ENCODE peak calls at places on chromosome 13, in eight cellular contexts. H is head of caudate nucleus; D is stimulated activated CD4-positive, alpha-beta T cell treated with anti-CD3 and anti-CD28 coated beads, Interleukin-2, amount 100 ng/mL, for 48 hours; I is cardiac muscle cell; C is dorsolateral prefrontal cortex; E is NCI-H1417; N is NCI-H2029; M is choroid plexus epithelial cell. W is an unnamed sample.

GRCh38 chr13:100565291-100565690 is 23.3 kb downstream of the GGACT start:
- DNase-seq in H (no peak), E (no peak), D (no peak), I (no peak), C (no peak), N (no peak), M (no peak), W (no peak)

GRCh38 chr13:64793592-64793991 is 2436.5 kb downstream of the PCDH9 start:
- DNase-seq in E (no peak), H (no peak), N (no peak), C (no peak), I (no peak), M (no peak), D (no peak), W (no peak)

GRCh38 chr13:79404361-79404760 is 1.7 kb downstream of the RBM26 start:
- DNase-seq in I (no peak), C (no peak), H (no peak), N (no peak), E (no peak), D (no peak), M (no peak), W (no peak)

GRCh38 chr13:73849292-73849691 is 284.9 kb downstream of the KLF12 start:
- DNase-seq in H (no peak), E (no peak), C (no peak), N (no peak), D (no peak), M (peak; percentile 80), I (peak; percentile 60), W (peak; percentile 78)

GRCh38 chr13:50809133-50810090 is 34.1 kb downstream of the DLEU7 start:
- DNase-seq in I (no peak), H (no peak), D (no peak), N (no peak), M (no peak), E (no peak), C (no peak), W (peak; percentile 26)

GRCh38 chr13:84126671-84127171 is 244.4 kb upstream of the SLITRK1 start:
- DNase-seq in C (no peak), N (no peak), D (no peak), E (no peak), H (no peak), I (no peak), M (peak; percentile 23), W (no peak)

GRCh38 chr13:44259045-44260042 is 114.3 kb upstream of the SERP2 start:
- DNase-seq in C (no peak), H (peak; percentile 55), I (peak; percentile 66), M (peak; percentile 48), N (no peak), D (peak; percentile 66), E (no peak), W (peak; percentile 91)

GRCh38 chr13:110916671-110917142 is 1.8 kb upstream of the ANKRD10 start:
- DNase-seq in M (peak; percentile 89), E (no peak), I (peak; percentile 80), D (no peak), H (no peak), N (no peak), C (no peak), W (peak; percentile 83)

GRCh38 chr13:110874508-110874960 is 40.3 kb downstream of the ANKRD10 start:
- DNase-seq in C (peak; percentile 76), N (peak; percentile 74), I (peak; percentile 78), E (peak; percentile 83), M (peak; percentile 64), H (peak; percentile 74), D (peak; percentile 59), W (peak; percentile 79)

GRCh38 chr13:22062478-22063205 is 391.8 kb downstream of the FGF9 start:
- DNase-seq in C (no peak), M (no peak), H (no peak), I (no peak), N (no peak), D (no peak), E (no peak), W (no peak)

GRCh38 chr13:77637583-77637982 is 59.9 kb upstream of the SLAIN1 start:
- DNase-seq in N (no peak), H (no peak), C (no peak), M (no peak), D (no peak), E (peak; percentile 60), I (no peak), W (no peak)

GRCh38 chr13:111398196-111398595 is 77.8 kb downstream of the TEX29 start:
- DNase-seq in D (no peak), N (no peak), M (no peak), H (peak; percentile 3), C (peak; percentile 11), E (no peak), I (no peak), W (no peak)

GRCh38 chr13:51674276-51674675 is 90.0 kb downstream of the WDFY2 start:
- DNase-seq in D (no peak), H (no peak), I (no peak), N (peak; percentile 64), C (no peak), M (no peak), E (peak; percentile 71), W (no peak)

GRCh38 chr13:79297128-79297527 is 108.9 kb downstream of the RBM26 start:
- DNase-seq in N (no peak), C (no peak), H (no peak), I (no peak), D (no peak), M (no peak), E (no peak), W (no peak)

GRCh38 chr13:51793570-51794273 is 10.2 kb downstream of the DHRS12 start:
- DNase-seq in M (peak; percentile 84), E (no peak), D (peak; percentile 36), C (no peak), H (peak; percentile 76), I (peak; percentile 72), N (no peak), W (peak; percentile 85)

GRCh38 chr13:38697628-38698333 is 10.9 kb downstream of the FREM2 start:
- DNase-seq in E (no peak), D (no peak), N (no peak), C (no peak), H (no peak), M (peak; percentile 17), I (peak; percentile 3), W (no peak)

GRCh38 chr13:23657056-23657455 is 86.8 kb downstream of the TNFRSF19 start:
- DNase-seq in I (no peak), N (no peak), C (no peak), M (no peak), E (no peak), D (no peak), H (no peak), W (no peak)

GRCh38 chr13:113836917-113837553 is 26.8 kb downstream of the GAS6 start:
- DNase-seq in M (peak; percentile 93), D (no peak), E (peak; percentile 53), H (no peak), N (no peak), C (no peak), I (peak; percentile 77), W (peak; percentile 95)

GRCh38 chr13:113138792-113139551 is 16.4 kb downstream of the F10 start:
- DNase-seq in E (no peak), D (no peak), M (peak; percentile 29), I (peak; percentile 19), N (no peak), C (no peak), H (no peak), W (no peak)

GRCh38 chr13:75996582-75996981 is 360.5 kb downstream of the LMO7 start:
- DNase-seq in E (no peak), M (no peak), N (no peak), C (no peak), D (no peak), H (no peak), I (no peak), W (no peak)

GRCh38 chr13:19605161-19605955 is 28.1 kb upstream of the MPHOSPH8 start:
- DNase-seq in H (no peak), D (no peak), C (no peak), N (no peak), I (no peak), M (no peak), E (no peak), W (no peak)

GRCh38 chr13:94143624-94144350 is 335.7 kb downstream of the DCT start:
- DNase-seq in D (no peak), M (no peak), H (no peak), I (no peak), C (no peak), N (no peak), E (no peak), W (no peak)

GRCh38 chr13:48562296-48563066 is 29.6 kb upstream of the RCBTB2 start:
- DNase-seq in N (no peak), D (peak; percentile 33), H (no peak), C (no peak), M (no peak), E (no peak), I (no peak), W (no peak)

GRCh38 chr13:107716741-107717140 is 498.6 kb downstream of the LIG4 start:
- DNase-seq in M (no peak), N (no peak), D (no peak), C (no peak), H (no peak), E (no peak), I (no peak), W (no peak)

GRCh38 chr13:48928781-48929430 is 46.8 kb upstream of the FNDC3A start:
- DNase-seq in I (no peak), M (no peak), H (no peak), N (no peak), D (no peak), C (no peak), E (no peak), W (no peak)

GRCh38 chr13:113814435-113814821 is 49.4 kb downstream of the GAS6 start:
- DNase-seq in D (no peak), H (no peak), N (no peak), M (peak; percentile 70), C (no peak), E (peak; percentile 59), I (peak; percentile 73), W (peak; percentile 49)

GRCh38 chr13:41601718-41602445 is 144.5 kb downstream of the RGCC start:
- DNase-seq in I (no peak), M (no peak), C (no peak), H (no peak), D (no peak), N (no peak), E (no peak), W (peak; percentile 28)

GRCh38 chr13:99295488-99296252 is 11.5 kb downstream of the GPR183 start:
- DNase-seq in H (no peak), D (no peak), N (no peak), C (no peak), M (no peak), I (no peak), E (no peak), W (no peak)

GRCh38 chr13:30639671-30640070 is 22.0 kb downstream of the USPL1 start:
- DNase-seq in H (no peak), M (peak; percentile 24), I (peak; percentile 86), D (no peak), E (no peak), C (no peak), N (no peak), W (no peak)

GRCh38 chr13:113785051-113786010 is 26.3 kb downstream of the TMEM255B start:
- DNase-seq in C (no peak), I (peak; percentile 19), H (no peak), N (peak; percentile 12), M (peak; percentile 53), D (no peak), E (no peak), W (peak; percentile 58)

GRCh38 chr13:30715357-30715756 is 20.0 kb upstream of the ALOX5AP start:
- DNase-seq in E (no peak), N (no peak), H (no peak), I (no peak), C (no peak), M (no peak), D (no peak), W (no peak)

GRCh38 chr13:45925151-45925550 is 73.6 kb upstream of the SIAH3 start:
- DNase-seq in M (peak; percentile 37), H (no peak), D (no peak), N (no peak), E (no peak), I (peak; percentile 4), C (no peak), W (no peak)

GRCh38 chr13:62357887-62358645 is 942.4 kb upstream of the PCDH20 start:
- DNase-seq in M (peak; percentile 83), C (no peak), H (no peak), N (no peak), I (peak; percentile 56), E (no peak), D (no peak), W (peak; percentile 73)

GRCh38 chr13:72458701-72459100 is 268.7 kb downstream of the MZT1 start:
- DNase-seq in M (peak; percentile 74), N (no peak), D (no peak), I (peak; percentile 7), E (no peak), H (no peak), C (no peak), W (peak; percentile 35)

W was measured in mesenchymal stem cell.